ENCODE peak calls at places on chromosome 11, in seven cellular contexts. I is activated naive CD8-positive, alpha-beta T cell treated with anti-CD3 and anti-CD28 coated beads, Interleukin-2, amount 50 U/mL, for 24 hours; C is lower leg skin; B is amygdala; Q is SK-N-DZ; F is T-cell; K is CD8-positive, alpha-beta memory T cell. V is an unnamed sample.

GRCh38 chr11:10493041-10493663 is 38.1 kb downstream of the AMPD3 start:
- DNase-seq in C (peak; percentile 14), F (no peak), B (no peak), I (no peak), K (no peak), Q (peak; percentile 64), V (no peak)

GRCh38 chr11:69630009-69630870 is 10.7 kb upstream of the CCND1 start:
- DNase-seq in C (no peak), B (no peak), I (no peak), K (no peak), Q (no peak), F (no peak), V (no peak)

GRCh38 chr11:134587345-134587744 is 175.3 kb upstream of the B3GAT1 start:
- DNase-seq in K (no peak), F (no peak), I (no peak), C (no peak), B (no peak), Q (no peak), V (no peak)

GRCh38 chr11:35085766-35086165 is 53.2 kb upstream of the CD44 start:
- DNase-seq in I (no peak), K (no peak), C (no peak), Q (no peak), B (no peak), F (no peak), V (no peak)

GRCh38 chr11:95592455-95592854 is 197.1 kb downstream of the FAM76B start:
- DNase-seq in B (no peak), K (no peak), C (no peak), Q (peak; percentile 63), I (no peak), F (no peak), V (no peak)

GRCh38 chr11:117520201-117520600 is 192.5 kb downstream of the CEP164 start:
- DNase-seq in K (no peak), I (no peak), Q (no peak), B (no peak), F (no peak), C (no peak), V (no peak)

GRCh38 chr11:134501406-134502152 is 89.5 kb upstream of the B3GAT1 start:
- DNase-seq in C (no peak), B (no peak), K (no peak), F (no peak), I (no peak), Q (no peak), V (no peak)

GRCh38 chr11:28730889-28731288 is 622.7 kb downstream of the METTL15 start:
- DNase-seq in I (no peak), C (no peak), F (no peak), B (no peak), K (no peak), Q (no peak), V (no peak)

GRCh38 chr11:119773016-119773415 is 44.0 kb upstream of the NECTIN1 start:
- DNase-seq in C (no peak), Q (no peak), B (no peak), F (no peak), K (no peak), I (no peak), V (no peak)